ENCODE peak calls at places on chromosomes 11 and 22, in six cellular contexts. S, L, J, Z, G and B are unnamed samples. For H3K9me3, the result is how much of the 10 kb centered on the place peaks cover.

GRCh38 chr11:70546179-70546940 is 148.0 kb downstream of the CTTN start:
- DNase-seq in S (no peak), L (peak), J (no peak), Z (no peak), G (no peak), B (no peak)

GRCh38 chr11:109390752-109391151 is 31.2 kb upstream of the C11orf87 start:
- DNase-seq in S (no peak), L (no peak), J (no peak), Z (peak), G (no peak), B (no peak)

GRCh38 chr11:115418626-115419025 is 85.6 kb downstream of the CADM1 start:
- DNase-seq in S (no peak), L (no peak), J (no peak), Z (no peak), G (no peak), B (no peak)

GRCh38 chr11:43789700-43790443 is 90.8 kb upstream of the ALKBH3 start:
- DNase-seq in S (no peak), L (no peak), J (no peak), Z (peak), G (no peak), B (no peak)

GRCh38 chr11:40170076-40170475 is 1289.4 kb downstream of the LRRC4C start:
- DNase-seq in S (no peak), L (no peak), J (no peak), Z (no peak), G (no peak), B (no peak)

GRCh38 chr11:69037074-69037473 is 11.7 kb upstream of the TPCN2 start:
- DNase-seq in S (no peak), L (no peak), J (no peak), Z (no peak), G (no peak), B (no peak)

GRCh38 chr11:6892400-6892799 is at the start of gene OR2D2:
- DNase-seq in S (no peak), L (no peak), J (no peak), Z (no peak), G (no peak), B (no peak)

GRCh38 chr11:61555051-61555969 is 25.6 kb downstream of the SYT7 start:
- DNase-seq in S (no peak), L (no peak), J (no peak), Z (peak), G (peak), B (no peak)

GRCh38 chr11:79419120-79419519 is 21.7 kb downstream of the TENM4 start:
- DNase-seq in S (no peak), L (no peak), J (no peak), Z (peak), G (no peak), B (no peak)

GRCh38 chr22:42688914-42689275 is 31.8 kb downstream of the A4GALT start:
- DNase-seq in S (no peak), L (no peak), J (no peak), Z (peak), G (no peak), B (no peak)

GRCh38 chr11:34416746-34417145 is 22.0 kb upstream of the CAT start:
- DNase-seq in S (no peak), L (no peak), J (no peak), Z (peak), G (no peak), B (no peak)

GRCh38 chr11:95247883-95248282 is 16.9 kb upstream of the SESN3 start:
- DNase-seq in S (no peak), L (no peak), J (peak), Z (no peak), G (no peak), B (no peak)

GRCh38 chr11:116852261-116853125 is 15.1 kb upstream of the APOA1 start:
- DNase-seq in S (peak), L (no peak), J (no peak), Z (peak), G (no peak), B (no peak)

GRCh38 chr11:128512478-128513127 is 74.8 kb downstream of the ETS1 start:
- DNase-seq in S (no peak), L (no peak), J (no peak), Z (no peak), G (no peak), B (no peak)

GRCh38 chr22:41782751-41783150 is 17.7 kb upstream of the CCDC134 start:
- DNase-seq in S (no peak), L (no peak), J (no peak), Z (no peak), G (no peak), B (no peak)

GRCh38 chr11:129636926-129637325 is 178.7 kb upstream of the TMEM45B start:
- DNase-seq in S (no peak), L (no peak), J (no peak), Z (peak), G (no peak), B (no peak)

GRCh38 chr11:125627236-125627910 is 2.4 kb downstream of the CHEK1 start:
- DNase-seq in S (no peak), L (no peak), J (no peak), Z (peak), G (no peak), B (no peak)

GRCh38 chr11:119516060-119516459 is 93.1 kb upstream of the THY1 start:
- DNase-seq in S (no peak), L (no peak), J (no peak), Z (no peak), G (no peak), B (no peak)

GRCh38 chr22:45599836-45600577 is 71.6 kb upstream of the ATXN10 start:
- DNase-seq in S (no peak), L (peak), J (no peak), Z (no peak), G (peak), B (no peak)

GRCh38 chr11:124900464-124900863 is 2.8 kb upstream of the ROBO4 start:
- DNase-seq in S (peak), L (no peak), J (no peak), Z (peak), G (no peak), B (no peak)

GRCh38 chr11:11620966-11621880 is 582 bp downstream of the GALNT18 start:
- DNase-seq in S (peak), L (peak), J (no peak), Z (peak), G (peak), B (no peak)

GRCh38 chr22:44940121-44940520 is 69.7 kb downstream of the PHF21B start:
- DNase-seq in S (no peak), L (no peak), J (no peak), Z (no peak), G (peak), B (no peak)

GRCh38 chr11:105609832-105610781 is at the start of gene GRIA4:
- DNase-seq in S (peak), L (peak), J (no peak), Z (peak), G (peak), B (no peak)

GRCh38 chr11:62449451-62449851 is 30.6 kb downstream of the SCGB1A1 start:
- DNase-seq in S (no peak), L (no peak), J (no peak), Z (peak), G (no peak), B (no peak)

GRCh38 chr22:22026157-22026831 is 43.7 kb upstream of the TOP3B start:
- DNase-seq in S (no peak), L (no peak), J (peak), Z (no peak), G (no peak), B (no peak)

GRCh38 chr11:19679952-19680823 is 32.4 kb upstream of the NAV2 start:
- DNase-seq in S (peak), L (peak), J (no peak), Z (peak), G (no peak), B (no peak)

GRCh38 chr11:45145421-45146071 is 893 bp upstream of the PRDM11 start:
- DNase-seq in S (no peak), L (peak), J (no peak), Z (peak), G (no peak), B (no peak)

GRCh38 chr11:26827567-26828037 is 105.7 kb upstream of the SLC5A12 start:
- DNase-seq in S (no peak), L (no peak), J (no peak), Z (no peak), G (peak), B (no peak)

GRCh38 chr11:114319716-114320328 is 23.6 kb downstream of the NNMT start:
- DNase-seq in S (no peak), L (no peak), J (no peak), Z (peak), G (no peak), B (no peak)

GRCh38 chr11:13928566-13929251 is 33.8 kb upstream of the SPON1 start:
- DNase-seq in S (no peak), L (no peak), J (peak), Z (peak), G (no peak), B (no peak)

GRCh38 chr11:6298605-6299004 is 21.7 kb downstream of the CAVIN3 start:
- DNase-seq in S (no peak), L (peak), J (peak), Z (peak), G (peak), B (no peak)

GRCh38 chr22:48427731-48428211 is 1399.9 kb downstream of the BRD1 start:
- DNase-seq in S (peak), L (peak), J (no peak), Z (no peak), G (no peak), B (no peak)
- H3K9me3 ChIP-seq in S (under half), L (under half), J (under half), Z (under half), G (under half), B (under half)

GRCh38 chr22:36356708-36357694 is 30.8 kb downstream of the MYH9 start:
- DNase-seq in S (no peak), L (no peak), J (no peak), Z (no peak), G (no peak), B (no peak)
- H3K9me3 ChIP-seq in S (under half), L (under half), J (under half), Z (under half), G (under half), B (under half)

DNA sequence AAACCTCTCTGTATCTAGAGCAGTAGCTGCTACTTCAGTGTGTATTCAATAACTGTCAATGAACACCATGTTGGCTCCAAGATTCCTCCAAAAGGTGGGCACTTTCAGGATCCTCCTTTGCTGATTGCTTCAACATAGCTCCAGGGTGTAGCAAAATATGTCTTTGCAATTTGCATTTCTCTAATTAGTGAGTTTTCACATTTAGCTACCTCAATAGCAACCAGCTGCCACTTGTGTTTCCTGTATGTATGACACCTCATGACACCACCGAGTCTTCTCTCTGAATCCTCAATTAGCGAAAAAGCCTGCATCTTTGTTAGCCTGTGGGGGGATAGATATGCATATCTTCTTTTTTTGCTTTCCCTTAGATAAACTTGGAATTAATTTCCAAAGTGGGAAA is 898.3 kb upstream of the FAT3 start:
- DNase-seq in S (no peak), L (no peak), J (no peak), Z (no peak), G (no peak), B (no peak)
- H3K9me3 ChIP-seq in S (under half), L (under half), J (under half), Z (under half), G (under half), B (under half)

GRCh38 chr11:66886671-66887221 is 29.9 kb downstream of the LRFN4 start:
- DNase-seq in S (peak), L (no peak), J (no peak), Z (peak), G (peak), B (no peak)
- H3K9me3 ChIP-seq in S (under half), L (under half), J (under half), Z (under half), G (under half), B (under half)

DNA sequence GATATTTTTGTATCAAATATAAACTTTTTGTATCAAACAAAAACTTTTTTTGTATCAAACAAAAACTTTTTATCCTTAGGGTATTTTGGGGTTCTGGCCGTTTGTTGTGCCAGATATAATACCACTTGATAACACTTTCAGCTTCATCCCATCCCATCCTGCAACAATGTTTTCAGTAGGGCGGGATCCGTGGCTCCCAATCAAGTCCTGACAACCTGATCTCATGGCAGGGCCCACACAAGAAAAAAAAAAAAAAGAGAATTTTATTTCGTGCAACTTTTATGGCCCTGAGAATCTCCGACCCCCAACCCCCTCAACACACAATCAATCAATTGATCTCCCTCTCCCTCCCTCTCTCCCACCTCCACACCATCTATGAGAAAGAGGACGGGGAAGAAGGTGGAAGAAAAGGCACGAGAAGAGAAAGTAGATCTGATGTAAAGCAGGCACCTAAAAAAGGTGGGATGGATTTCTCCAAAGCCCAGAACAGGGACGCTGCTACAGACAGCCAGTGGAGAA is 4749.6 kb upstream of the OR11H1 start:
- DNase-seq in S (no peak), L (no peak), J (no peak), Z (no peak), G (no peak), B (no peak)
- H3K9me3 ChIP-seq in S (under half), L (under half), J (under half), Z (under half), G (under half), B (under half)

GRCh38 chr11:97615541-97615940 is 1225.7 kb downstream of the JRKL start:
- DNase-seq in S (no peak), L (no peak), J (no peak), Z (no peak), G (no peak), B (no peak)

GRCh38 chr11:97621282-97621681 is 1231.5 kb downstream of the JRKL start:
- DNase-seq in S (no peak), L (no peak), J (no peak), Z (no peak), G (no peak), B (no peak)

GRCh38 chr11:97622795-97623194 is 1233.0 kb downstream of the JRKL start:
- DNase-seq in S (no peak), L (no peak), J (no peak), Z (no peak), G (no peak), B (no peak)

GRCh38 chr11:97617031-97617430 is 1227.2 kb downstream of the JRKL start:
- DNase-seq in S (no peak), L (no peak), J (no peak), Z (no peak), G (no peak), B (no peak)

GRCh38 chr11:97620012-97620411 is 1230.2 kb downstream of the JRKL start:
- DNase-seq in S (no peak), L (no peak), J (no peak), Z (no peak), G (no peak), B (no peak)
- H3K9me3 ChIP-seq in S (under half), L (under half), J (under half), Z (under half), G (under half), B (under half)

GRCh38 chr22:48953103-48953720 is 874.5 kb downstream of the BRD1 start:
- DNase-seq in S (no peak), L (peak), J (no peak), Z (no peak), G (no peak), B (no peak)

GRCh38 chr22:48952256-48953102 is 875.2 kb downstream of the BRD1 start:
- DNase-seq in S (no peak), L (peak), J (no peak), Z (no peak), G (no peak), B (no peak)

GRCh38 chr22:48955351-48956311 is 872.0 kb downstream of the BRD1 start:
- DNase-seq in S (no peak), L (peak), J (no peak), Z (no peak), G (peak), B (no peak)

GRCh38 chr22:48953830-48954229 is 873.8 kb downstream of the BRD1 start:
- DNase-seq in S (no peak), L (peak), J (no peak), Z (no peak), G (no peak), B (no peak)

DNA sequence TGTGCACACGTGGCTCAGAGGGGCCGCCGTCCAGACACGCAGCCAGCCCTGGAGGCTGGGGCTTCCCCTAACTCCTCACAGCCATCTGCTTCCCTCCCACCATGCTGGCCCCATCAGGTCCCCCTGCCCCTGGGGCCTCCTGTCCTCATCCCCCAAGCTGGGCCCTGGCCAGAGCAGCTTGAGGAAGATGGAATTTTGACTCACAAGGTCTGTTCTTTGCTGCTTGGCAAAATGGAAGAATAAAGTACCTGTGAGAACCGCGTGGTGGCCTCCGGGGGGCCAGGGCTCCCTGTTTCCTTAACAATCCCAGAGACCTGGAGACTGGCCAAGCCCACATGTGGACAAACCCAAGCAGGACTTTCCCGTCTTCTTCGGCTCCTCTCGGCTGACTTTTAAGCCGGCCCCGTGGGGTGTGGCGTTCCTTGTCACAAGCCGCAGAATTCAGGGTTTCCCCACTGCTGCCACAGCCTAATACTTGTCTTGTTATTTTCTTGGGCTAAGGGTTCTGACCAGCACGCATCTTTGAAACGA is 872.8 kb downstream of the BRD1 start:
- DNase-seq in S (no peak), L (peak), J (no peak), Z (peak), G (no peak), B (no peak)
- H3K9me3 ChIP-seq in S (under half), L (under half), J (under half), Z (under half), G (under half), B (under half)

DNA sequence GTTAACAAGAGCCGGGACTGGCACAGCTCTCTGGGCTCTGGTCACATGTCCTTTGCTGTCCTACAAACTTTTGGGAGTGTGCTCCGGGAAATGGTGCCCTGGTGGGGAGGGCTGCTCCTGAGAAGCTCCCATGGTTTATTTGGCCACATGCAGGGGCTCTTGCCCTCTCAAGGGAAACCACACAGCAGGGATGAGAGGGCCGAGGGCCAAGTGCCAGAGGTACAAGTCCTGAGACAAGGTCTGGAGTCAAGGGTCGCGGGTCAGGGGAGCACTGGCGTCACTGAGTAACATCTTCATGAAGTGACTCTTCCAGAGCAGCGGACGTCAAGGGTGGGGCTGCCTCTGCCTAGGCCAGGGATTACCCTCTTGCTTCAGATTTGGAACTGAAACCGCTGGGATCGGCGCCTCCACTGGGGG is 1160.6 kb downstream of the TBC1D22A start:
- DNase-seq in S (no peak), L (no peak), J (no peak), Z (no peak), G (no peak), B (no peak)
- H3K9me3 ChIP-seq in S (under half), L (under half), J (under half), Z (under half), G (under half), B (under half)

DNA sequence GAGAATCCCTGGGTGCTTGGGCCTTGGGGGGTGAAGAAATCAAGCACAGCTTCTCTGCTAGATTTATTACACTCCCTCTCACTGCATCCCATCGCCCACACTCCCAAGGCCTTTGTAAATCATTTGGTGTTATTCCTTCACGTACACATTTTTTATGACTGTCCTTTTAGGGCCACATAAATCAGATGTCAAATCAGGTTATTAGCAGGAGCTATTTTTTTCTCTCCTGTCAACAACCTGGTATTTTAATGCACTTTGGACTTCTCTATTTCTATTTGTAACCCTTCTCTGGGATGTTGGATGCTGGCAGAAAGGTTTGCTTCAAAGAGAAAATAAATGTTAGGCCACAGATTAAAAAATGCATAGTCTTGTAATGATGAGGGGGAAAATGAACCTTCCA is 408.9 kb downstream of the INSC start:
- DNase-seq in S (no peak), L (no peak), J (no peak), Z (no peak), G (no peak), B (no peak)
- H3K9me3 ChIP-seq in S (under half), L (under half), J (under half), Z (under half), G (under half), B (under half)

GRCh38 chr11:58801302-58801701 is 43.2 kb downstream of the GLYATL2 start:
- DNase-seq in S (no peak), L (no peak), J (no peak), Z (no peak), G (no peak), B (no peak)

GRCh38 chr11:58801974-58802545 is 42.4 kb downstream of the GLYATL2 start:
- DNase-seq in S (no peak), L (no peak), J (no peak), Z (no peak), G (no peak), B (no peak)

DNA sequence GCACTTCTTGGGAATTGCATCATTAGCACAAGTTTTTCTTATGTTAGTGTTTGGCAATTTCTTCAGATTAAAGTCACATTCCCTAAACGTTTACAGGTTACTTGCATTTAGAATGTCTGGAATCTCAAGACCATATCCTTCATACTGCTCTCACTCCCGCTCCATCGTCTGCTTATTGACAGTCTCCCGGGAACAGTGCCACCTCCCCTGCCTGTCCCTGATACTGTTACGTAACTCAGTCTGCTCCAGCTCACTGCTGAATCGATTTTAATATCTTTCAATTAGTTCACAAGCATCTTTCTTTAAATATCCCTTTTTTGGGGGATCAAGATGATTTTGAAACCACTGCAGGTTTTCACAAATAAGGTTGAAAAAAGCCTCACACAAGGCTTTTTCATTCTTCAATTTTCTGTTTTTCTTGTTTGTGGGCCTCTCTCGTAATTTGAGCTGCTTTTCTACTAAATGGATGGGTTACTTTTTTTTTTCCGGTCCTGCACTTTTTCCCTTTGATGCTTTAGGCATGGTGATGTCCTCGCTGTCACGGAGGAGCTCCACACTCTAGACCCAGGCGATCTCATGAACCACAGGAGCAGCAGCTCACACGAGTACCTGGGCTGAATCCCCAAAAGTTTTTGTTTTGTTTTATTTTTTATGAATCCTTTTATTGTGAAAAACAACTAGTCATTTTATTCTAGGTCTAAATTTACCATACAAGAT is 48.0 kb downstream of the GLYATL2 start:
- DNase-seq in S (no peak), L (no peak), J (no peak), Z (peak), G (no peak), B (no peak)
- H3K9me3 ChIP-seq in S (under half), L (under half), J (under half), Z (under half), G (under half), B (under half)